ENCODE peak calls at places on chromosomes 5 and 9, in eight cellular contexts. T is activated naive CD4-positive, alpha-beta T cell treated with anti-CD3 and anti-CD28 coated beads for 36 hours; J is T-helper 1 cell; S is stimulated activated CD4-positive, alpha-beta T cell treated with anti-CD3 and anti-CD28 coated beads, Interleukin-1b, Interleukin-23, amount 100 ng/mL, for 4 hours; O is left colon; N is NCI-H1417 treated with DMSO at 0.1 percent for 48 hours; P is fibroblast of pulmonary artery; X is psoas muscle. G is an unnamed sample.

GRCh38 chr5:157476699-157477408 is 16.8 kb downstream of the NIPAL4 start:
- DNase-seq in T (peak), J (peak), S (no peak), O (no peak), N (no peak), P (peak), X (no peak), G (no peak)

GRCh38 chr5:102792705-102793104 is 37.6 kb downstream of the PAM start:
- DNase-seq in T (no peak), J (peak), S (no peak), O (no peak), N (no peak), P (peak), X (no peak), G (no peak)

GRCh38 chr5:54387659-54388232 is 67.8 kb upstream of the HSPB3 start:
- DNase-seq in T (no peak), J (no peak), S (no peak), O (no peak), N (no peak), P (peak), X (no peak), G (no peak)

GRCh38 chr9:90025816-90026215 is 421.0 kb downstream of the GADD45G start:
- DNase-seq in T (no peak), J (no peak), S (no peak), O (no peak), N (no peak), P (no peak), X (no peak), G (no peak)

GRCh38 chr5:132001647-132002561 is 9.6 kb downstream of the ACSL6 start:
- DNase-seq in T (no peak), J (no peak), S (no peak), O (no peak), N (no peak), P (peak), X (peak), G (no peak)

GRCh38 chr9:23747088-23747748 is 78.8 kb downstream of the ELAVL2 start:
- DNase-seq in T (no peak), J (no peak), S (no peak), O (no peak), N (no peak), P (no peak), X (no peak), G (no peak)

GRCh38 chr5:75044406-75044805 is 8.0 kb downstream of the GCNT4 start:
- DNase-seq in T (no peak), J (no peak), S (no peak), O (no peak), N (no peak), P (no peak), X (peak), G (no peak)

GRCh38 chr5:151105561-151105960 is 24.7 kb upstream of the TNIP1 start:
- DNase-seq in T (no peak), J (no peak), S (no peak), O (no peak), N (no peak), P (no peak), X (no peak), G (no peak)

GRCh38 chr9:6564868-6565267 is 80.7 kb downstream of the GLDC start:
- DNase-seq in T (no peak), J (no peak), S (no peak), O (no peak), N (no peak), P (peak), X (no peak), G (no peak)

GRCh38 chr5:179237770-179238627 is 107.3 kb downstream of the ADAMTS2 start:
- DNase-seq in T (no peak), J (no peak), S (no peak), O (no peak), N (no peak), P (no peak), X (no peak), G (no peak)

GRCh38 chr9:87179556-87180340 is 232.4 kb upstream of the GAS1 start:
- DNase-seq in T (no peak), J (no peak), S (no peak), O (no peak), N (no peak), P (no peak), X (no peak), G (no peak)

GRCh38 chr5:175520321-175520720 is 42.0 kb downstream of the SFXN1 start:
- DNase-seq in T (peak), J (peak), S (no peak), O (no peak), N (no peak), P (no peak), X (no peak), G (no peak)

GRCh38 chr5:170426149-170426767 is 37.1 kb upstream of the KCNMB1 start:
- DNase-seq in T (no peak), J (no peak), S (no peak), O (no peak), N (no peak), P (no peak), X (no peak), G (no peak)

GRCh38 chr9:86801246-86801645 is 146.1 kb downstream of the GAS1 start:
- DNase-seq in T (no peak), J (no peak), S (no peak), O (no peak), N (no peak), P (peak), X (no peak), G (no peak)

GRCh38 chr5:99061299-99061698 is 132.5 kb upstream of the CHD1 start:
- DNase-seq in T (no peak), J (no peak), S (no peak), O (no peak), N (no peak), P (no peak), X (no peak), G (no peak)

GRCh38 chr5:147743686-147744332 is 38.7 kb downstream of the JAKMIP2 start:
- DNase-seq in T (no peak), J (no peak), S (no peak), O (no peak), N (peak), P (no peak), X (no peak), G (no peak)